ENCODE peak calls at places on chromosome 22, in eight cellular contexts. W is T-cell; G is stimulated activated CD4-positive, alpha-beta T cell treated with anti-CD3 and anti-CD28 coated beads, Interleukin-1b, Interleukin-23, amount 100 ng/mL, for 24 hours; M is non-pigmented ciliary epithelial cell; U is endodermal cell; P is activated CD4-positive, CD25-positive, alpha-beta regulatory T cell; J is neural crest cell; B is NCI-H1105 treated with DMSO at 0.1 percent for 48 hours. L is an unnamed sample.

GRCh38 chr22:37801946-37802309 is 5.8 kb upstream of the GCAT start:
- DNase-seq in W (no peak), G (no peak), M (no peak), U (no peak), P (no peak), J (no peak), B (no peak), L (peak)

GRCh38 chr22:27212617-27213177 is 555.3 kb downstream of the MIAT start:
- DNase-seq in W (no peak), G (no peak), M (peak), U (no peak), P (no peak), J (no peak), B (no peak), L (no peak)

GRCh38 chr22:27651486-27651885 is 150.1 kb downstream of the MN1 start:
- DNase-seq in W (no peak), G (no peak), M (no peak), U (no peak), P (no peak), J (no peak), B (no peak), L (no peak)

GRCh38 chr22:19055801-19056200 is 66.4 kb downstream of the DGCR2 start:
- DNase-seq in W (peak), G (no peak), M (no peak), U (no peak), P (no peak), J (no peak), B (no peak), L (no peak)

GRCh38 chr22:39351689-39352214 is 2.0 kb downstream of the SYNGR1 start:
- DNase-seq in W (no peak), G (no peak), M (no peak), U (peak), P (no peak), J (peak), B (no peak), L (peak)

GRCh38 chr22:27780161-27780575 is 21.4 kb downstream of the MN1 start:
- DNase-seq in W (no peak), G (no peak), M (no peak), U (peak), P (no peak), J (no peak), B (no peak), L (peak)

GRCh38 chr22:28594784-28595324 is 84.8 kb downstream of the TTC28 start:
- DNase-seq in W (no peak), G (no peak), M (peak), U (no peak), P (no peak), J (no peak), B (peak), L (peak)

GRCh38 chr22:49023879-49024774 is 803.5 kb downstream of the BRD1 start:
- DNase-seq in W (no peak), G (no peak), M (no peak), U (no peak), P (no peak), J (no peak), B (no peak), L (no peak)

GRCh38 chr22:45462034-45462655 is 40.5 kb upstream of the FBLN1 start:
- DNase-seq in W (no peak), G (no peak), M (no peak), U (peak), P (no peak), J (no peak), B (peak), L (peak)

GRCh38 chr22:48624401-48624800 is 1203.3 kb downstream of the BRD1 start:
- DNase-seq in W (no peak), G (no peak), M (no peak), U (no peak), P (no peak), J (no peak), B (no peak), L (no peak)

GRCh38 chr22:45208993-45209838 is 31.5 kb downstream of the KIAA0930 start:
- DNase-seq in W (peak), G (no peak), M (peak), U (peak), P (peak), J (peak), B (peak), L (peak)

GRCh38 chr22:39715778-39716495 is 145.4 kb downstream of the CACNA1I start:
- DNase-seq in W (no peak), G (no peak), M (no peak), U (no peak), P (no peak), J (no peak), B (no peak), L (no peak)

GRCh38 chr22:17943533-17944204 is 80.7 kb downstream of the MICAL3 start:
- DNase-seq in W (no peak), G (no peak), M (no peak), U (no peak), P (no peak), J (no peak), B (no peak), L (no peak)

GRCh38 chr22:24486501-24486921 is 8.6 kb upstream of the UPB1 start:
- DNase-seq in W (no peak), G (no peak), M (peak), U (no peak), P (no peak), J (no peak), B (no peak), L (no peak)

GRCh38 chr22:43013355-43014061 is 1.4 kb downstream of the PACSIN2 start:
- DNase-seq in W (no peak), G (no peak), M (no peak), U (no peak), P (no peak), J (no peak), B (no peak), L (no peak)

GRCh38 chr22:48945621-48946458 is 881.8 kb downstream of the BRD1 start:
- DNase-seq in W (no peak), G (no peak), M (no peak), U (peak), P (no peak), J (no peak), B (no peak), L (no peak)

GRCh38 chr22:47458348-47458747 is 695.9 kb downstream of the TBC1D22A start:
- DNase-seq in W (no peak), G (no peak), M (no peak), U (no peak), P (no peak), J (no peak), B (no peak), L (no peak)

GRCh38 chr22:23107487-23108323 is 34.1 kb downstream of the RSPH14 start:
- DNase-seq in W (no peak), G (no peak), M (no peak), U (no peak), P (no peak), J (no peak), B (peak), L (no peak)

GRCh38 chr22:38412435-38413084 is 42.4 kb downstream of the KCNJ4 start:
- DNase-seq in W (no peak), G (peak), M (no peak), U (peak), P (peak), J (no peak), B (no peak), L (peak)

GRCh38 chr22:41844513-41844912 is 11.6 kb downstream of the SREBF2 start:
- DNase-seq in W (no peak), G (no peak), M (no peak), U (no peak), P (no peak), J (no peak), B (no peak), L (no peak)

GRCh38 chr22:17158176-17158567 is 905 bp downstream of the HDHD5 start:
- DNase-seq in W (no peak), G (no peak), M (no peak), U (no peak), P (no peak), J (no peak), B (no peak), L (no peak)

GRCh38 chr22:21778705-21779363 is 43.2 kb upstream of the YPEL1 start:
- DNase-seq in W (no peak), G (no peak), M (peak), U (no peak), P (no peak), J (no peak), B (no peak), L (no peak)

GRCh38 chr22:23376256-23376655 is 195.9 kb downstream of the BCR start:
- DNase-seq in W (no peak), G (no peak), M (no peak), U (peak), P (no peak), J (no peak), B (no peak), L (peak)

GRCh38 chr22:35651085-35651484 is 2.8 kb downstream of the APOL6 start:
- DNase-seq in W (no peak), G (no peak), M (no peak), U (no peak), P (no peak), J (no peak), B (no peak), L (no peak)

GRCh38 chr22:40147388-40148176 is 30.1 kb upstream of the TNRC6B start:
- DNase-seq in W (no peak), G (no peak), M (no peak), U (peak), P (no peak), J (no peak), B (no peak), L (peak)

L was measured in GM23338.